ENCODE peak calls at places on chromosomes 1 and 21, in seven cellular contexts. T, I, E, Q, B, V and O are unnamed samples.

GRCh38 chr1:210400043-210400840 is 71.5 kb downstream of the HHAT start:
- DNase-seq in Q (peak; percentile 79), E (peak; percentile 77), I (peak; percentile 75), B (peak; percentile 84), T (peak; percentile 52), V (peak; percentile 74), O (peak; percentile 55)

GRCh38 chr21:41466024-41466820 is 40.2 kb downstream of the MX1 start:
- DNase-seq in T (no peak), Q (no peak), B (no peak), E (no peak), V (no peak), I (no peak), O (no peak)

GRCh38 chr21:26199471-26199870 is 28.9 kb upstream of the APP start:
- DNase-seq in T (no peak), I (peak; percentile 39), E (peak; percentile 82), B (no peak), Q (peak; percentile 79), V (peak; percentile 93), O (no peak)

GRCh38 chr1:221392453-221392852 is 349.4 kb downstream of the DUSP10 start:
- DNase-seq in E (peak; percentile 86), Q (peak; percentile 92), I (peak; percentile 94), V (peak; percentile 64), B (peak; percentile 59), T (no peak), O (no peak)

GRCh38 chr1:233113713-233114028 is 163.3 kb downstream of the NTPCR start:
- DNase-seq in I (no peak), B (no peak), E (no peak), Q (no peak), V (no peak), T (no peak), O (no peak)

GRCh38 chr1:231613419-231614349 is 12.9 kb upstream of the DISC1 start:
- DNase-seq in E (no peak), I (no peak), Q (no peak), V (no peak), T (no peak), B (no peak), O (no peak)

GRCh38 chr1:23578311-23578996 is 19.2 kb upstream of the ID3 start:
- DNase-seq in I (no peak), E (peak; percentile 72), T (peak; percentile 77), B (no peak), Q (no peak), V (no peak), O (no peak)

GRCh38 chr21:15414057-15414456 is 315.7 kb upstream of the USP25 start:
- DNase-seq in T (no peak), Q (no peak), I (no peak), E (no peak), B (no peak), V (no peak), O (no peak)

GRCh38 chr1:155977607-155978324 is 581 bp downstream of the ARHGEF2 start:
- DNase-seq in Q (peak; percentile 59), E (no peak), I (no peak), V (peak; percentile 58), T (no peak), B (peak; percentile 92), O (peak; percentile 58)

GRCh38 chr1:224564491-224565084 is 51.5 kb upstream of the CNIH3 start:
- DNase-seq in T (no peak), E (no peak), I (no peak), V (no peak), Q (peak; percentile 6), B (peak; percentile 27), O (no peak)

GRCh38 chr1:205450448-205450847 is 5.4 kb downstream of the BLACAT1 start:
- DNase-seq in T (no peak), B (no peak), Q (no peak), V (peak; percentile 59), I (no peak), E (no peak), O (no peak)

GRCh38 chr1:244813327-244813726 is 22.1 kb upstream of the COX20 start:
- DNase-seq in Q (no peak), I (no peak), V (no peak), B (no peak), T (no peak), E (no peak), O (no peak)
- H2AFZ ChIP-seq in Q (no peak overlapping the region), I (no peak overlapping the region), V (no peak overlapping the region), B (no peak overlapping the region), T (no peak overlapping the region), E (no peak overlapping the region), O (no peak overlapping the region)

GRCh38 chr21:43916691-43917514 is 51.9 kb downstream of the AGPAT3 start:
- DNase-seq in T (no peak), E (peak; percentile 21), I (peak; percentile 35), V (peak; percentile 35), B (peak; percentile 90), Q (peak; percentile 54), O (peak; percentile 61)
- H2AFZ ChIP-seq in T (no peak overlapping the region), E (peak overlapping the region; percentile 81), I (no peak overlapping the region), V (peak overlapping the region; percentile 72), B (no peak overlapping the region), Q (peak overlapping the region; percentile 41), O (no peak overlapping the region)

DNA sequence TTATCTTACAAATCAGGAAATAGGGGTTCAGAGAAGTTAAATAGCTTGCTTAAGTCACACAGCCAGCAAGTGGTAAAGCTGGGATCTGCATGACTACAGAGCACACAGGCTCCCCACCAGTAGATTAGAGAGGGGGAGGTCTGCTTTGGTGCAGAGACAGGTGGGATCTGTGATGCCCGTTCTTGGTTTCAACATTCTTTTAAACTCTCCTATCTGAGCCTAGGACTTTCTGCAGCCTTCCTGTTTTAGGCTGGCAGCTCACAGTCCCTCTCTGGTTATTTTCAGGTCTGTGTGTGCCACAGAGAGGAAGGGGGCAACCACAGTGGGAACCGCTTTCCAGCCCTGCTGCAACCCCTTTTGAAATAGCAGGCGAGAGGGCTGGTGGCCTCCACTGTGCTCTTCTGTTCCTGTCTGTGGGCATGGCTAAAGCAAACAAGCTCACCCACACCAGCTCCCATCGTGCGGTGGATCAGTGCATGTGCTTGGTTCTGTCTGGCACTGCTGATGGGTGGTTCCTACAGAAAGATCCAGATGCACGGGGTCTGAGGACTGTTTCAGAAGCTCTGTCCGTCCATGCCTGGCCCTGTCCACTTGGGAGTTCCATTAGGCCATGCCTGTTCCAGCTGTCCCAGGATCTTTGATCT is 1.7 kb upstream of the IL6R start:
- DNase-seq in Q (no peak), B (no peak), T (no peak), V (no peak), I (no peak), E (no peak), O (peak; percentile 61)
- H2AFZ ChIP-seq in Q (no peak overlapping the region), B (no peak overlapping the region), T (no peak overlapping the region), V (no peak overlapping the region), I (no peak overlapping the region), E (no peak overlapping the region), O (no peak overlapping the region)

DNA sequence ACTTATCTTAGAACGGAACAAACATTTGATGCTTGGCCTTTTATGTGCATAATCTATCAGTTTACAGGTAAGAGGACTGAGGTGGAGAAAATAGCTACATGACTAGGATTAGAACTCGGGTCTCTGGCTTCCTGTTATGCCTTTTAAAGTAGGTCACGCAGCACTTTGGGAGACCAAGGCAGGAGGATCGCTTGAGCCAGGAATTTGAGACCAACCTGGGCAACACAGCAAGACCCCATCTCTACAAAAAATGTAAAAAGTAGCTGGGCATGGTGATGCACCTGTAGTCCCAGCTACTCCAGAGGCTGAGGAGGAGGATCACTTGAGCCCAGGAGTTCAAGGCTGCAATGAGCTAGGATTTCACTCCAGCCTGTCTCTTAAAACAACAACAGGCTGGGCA is 81.9 kb upstream of the AKT3 start:
- DNase-seq in T (no peak), B (no peak), V (no peak), Q (no peak), E (no peak), I (no peak), O (no peak)
- H2AFZ ChIP-seq in T (no peak overlapping the region), B (no peak overlapping the region), V (no peak overlapping the region), Q (no peak overlapping the region), E (no peak overlapping the region), I (no peak overlapping the region), O (no peak overlapping the region)